ENCODE peak calls at places on chromosomes 2 and 18, in ten cellular contexts. W, M, R, N, H, Y, Q, A, L and B are unnamed samples.

GRCh38 chr2:29046321-29046720 is 28.0 kb downstream of the PCARE start:
- DNase-seq in W (no peak), M (no peak), R (no peak), N (no peak), H (no peak), Y (no peak), Q (no peak), A (no peak), L (no peak), B (no peak)

GRCh38 chr18:12656671-12657047 is 1.2 kb downstream of the SPIRE1 start:
- DNase-seq in W (no peak), M (peak), R (peak), N (peak), H (no peak), Y (no peak), Q (no peak), A (no peak), L (no peak), B (no peak)

GRCh38 chr2:101806123-101806522 is 108.6 kb downstream of the MAP4K4 start:
- DNase-seq in W (no peak), M (peak), R (no peak), N (peak), H (no peak), Y (no peak), Q (peak), A (peak), L (no peak), B (peak)

GRCh38 chr2:118875298-118875697 is 27.9 kb upstream of the EN1 start:
- DNase-seq in W (no peak), M (no peak), R (no peak), N (no peak), H (no peak), Y (no peak), Q (no peak), A (no peak), L (no peak), B (no peak)

GRCh38 chr2:161090401-161090800 is 69.8 kb upstream of the TANK start:
- DNase-seq in W (peak), M (peak), R (no peak), N (peak), H (peak), Y (peak), Q (no peak), A (no peak), L (no peak), B (no peak)

GRCh38 chr2:3605013-3605961 is 10.4 kb downstream of the COLEC11 start:
- DNase-seq in W (no peak), M (no peak), R (peak), N (no peak), H (peak), Y (no peak), Q (no peak), A (peak), L (no peak), B (no peak)

GRCh38 chr2:37100054-37100453 is 15.7 kb downstream of the GPATCH11 start:
- DNase-seq in W (no peak), M (no peak), R (no peak), N (no peak), H (no peak), Y (no peak), Q (no peak), A (no peak), L (no peak), B (no peak)

GRCh38 chr2:168246483-168247340 is 683 bp downstream of the STK39 start:
- DNase-seq in W (peak), M (peak), R (peak), N (peak), H (peak), Y (peak), Q (no peak), A (peak), L (peak), B (peak)

GRCh38 chr2:1572638-1573037 is 159.4 kb downstream of the TPO start:
- DNase-seq in W (peak), M (peak), R (no peak), N (peak), H (no peak), Y (no peak), Q (no peak), A (no peak), L (no peak), B (no peak)

GRCh38 chr2:45138904-45139303 is 129.7 kb upstream of the SIX2 start:
- DNase-seq in W (no peak), M (no peak), R (no peak), N (no peak), H (no peak), Y (no peak), Q (no peak), A (no peak), L (no peak), B (no peak)

GRCh38 chr2:84888401-84889276 is 7.8 kb upstream of the TRABD2A start:
- DNase-seq in W (peak), M (peak), R (peak), N (peak), H (peak), Y (peak), Q (no peak), A (peak), L (no peak), B (peak)

GRCh38 chr2:166831930-166832329 is 56.4 kb upstream of the XIRP2 start:
- DNase-seq in W (no peak), M (peak), R (no peak), N (peak), H (no peak), Y (no peak), Q (no peak), A (no peak), L (no peak), B (no peak)

GRCh38 chr2:67599561-67599960 is 202.4 kb downstream of the ETAA1 start:
- DNase-seq in W (no peak), M (no peak), R (no peak), N (peak), H (no peak), Y (no peak), Q (no peak), A (no peak), L (no peak), B (no peak)

GRCh38 chr2:16553222-16553621 is 112.4 kb downstream of the CYRIA start:
- DNase-seq in W (peak), M (peak), R (no peak), N (peak), H (no peak), Y (no peak), Q (peak), A (peak), L (no peak), B (no peak)

GRCh38 chr2:219736196-219736595 is 108.8 kb downstream of the SLC4A3 start:
- DNase-seq in W (peak), M (peak), R (peak), N (peak), H (no peak), Y (no peak), Q (no peak), A (peak), L (no peak), B (no peak)

GRCh38 chr2:178309541-178309940 is 115.2 kb downstream of the OSBPL6 start:
- DNase-seq in W (no peak), M (no peak), R (no peak), N (peak), H (no peak), Y (no peak), Q (no peak), A (no peak), L (no peak), B (no peak)

GRCh38 chr18:3062798-3063563 is 50.0 kb upstream of the LPIN2 start:
- DNase-seq in W (peak), M (peak), R (peak), N (peak), H (peak), Y (peak), Q (no peak), A (peak), L (peak), B (peak)

GRCh38 chr18:35949090-35949489 is 23.4 kb upstream of the RMP24 start:
- DNase-seq in W (no peak), M (no peak), R (no peak), N (no peak), H (no peak), Y (no peak), Q (no peak), A (no peak), L (no peak), B (no peak)

GRCh38 chr2:239039479-239039861 is 191.6 kb downstream of the TWIST2 start:
- DNase-seq in W (no peak), M (no peak), R (no peak), N (no peak), H (no peak), Y (no peak), Q (no peak), A (no peak), L (no peak), B (no peak)

GRCh38 chr2:62187246-62187645 is 8.7 kb upstream of the B3GNT2 start:
- DNase-seq in W (peak), M (no peak), R (no peak), N (no peak), H (no peak), Y (no peak), Q (no peak), A (no peak), L (no peak), B (no peak)

GRCh38 chr18:3119401-3120323 is 100.1 kb downstream of the MYOM1 start:
- DNase-seq in W (peak), M (no peak), R (no peak), N (no peak), H (no peak), Y (no peak), Q (no peak), A (peak), L (no peak), B (no peak)

GRCh38 chr2:61658841-61659780 is 121.0 kb upstream of the XPO1 start:
- DNase-seq in W (peak), M (peak), R (peak), N (peak), H (no peak), Y (no peak), Q (no peak), A (peak), L (no peak), B (no peak)

GRCh38 chr2:172052000-172052983 is 33.0 kb upstream of the DLX1 start:
- DNase-seq in W (no peak), M (peak), R (peak), N (peak), H (no peak), Y (no peak), Q (no peak), A (no peak), L (no peak), B (no peak)

GRCh38 chr2:43133708-43134570 is 92.5 kb downstream of the ZFP36L2 start:
- DNase-seq in W (peak), M (no peak), R (peak), N (no peak), H (peak), Y (peak), Q (no peak), A (peak), L (no peak), B (peak)

GRCh38 chr2:69931832-69932595 is 17.1 kb downstream of the MXD1 start:
- DNase-seq in W (no peak), M (no peak), R (no peak), N (no peak), H (no peak), Y (no peak), Q (no peak), A (peak), L (no peak), B (no peak)

GRCh38 chr2:230134496-230135073 is 65.9 kb upstream of the SLC16A14 start:
- DNase-seq in W (no peak), M (peak), R (no peak), N (peak), H (no peak), Y (no peak), Q (no peak), A (peak), L (no peak), B (no peak)

GRCh38 chr2:27885656-27886055 is 4.5 kb downstream of the RBKS start:
- DNase-seq in W (no peak), M (peak), R (no peak), N (no peak), H (no peak), Y (no peak), Q (no peak), A (no peak), L (no peak), B (no peak)

GRCh38 chr2:3780477-3781402 is 77.4 kb downstream of the DCDC2C start:
- DNase-seq in W (peak), M (peak), R (peak), N (peak), H (peak), Y (no peak), Q (no peak), A (peak), L (no peak), B (no peak)

DNA sequence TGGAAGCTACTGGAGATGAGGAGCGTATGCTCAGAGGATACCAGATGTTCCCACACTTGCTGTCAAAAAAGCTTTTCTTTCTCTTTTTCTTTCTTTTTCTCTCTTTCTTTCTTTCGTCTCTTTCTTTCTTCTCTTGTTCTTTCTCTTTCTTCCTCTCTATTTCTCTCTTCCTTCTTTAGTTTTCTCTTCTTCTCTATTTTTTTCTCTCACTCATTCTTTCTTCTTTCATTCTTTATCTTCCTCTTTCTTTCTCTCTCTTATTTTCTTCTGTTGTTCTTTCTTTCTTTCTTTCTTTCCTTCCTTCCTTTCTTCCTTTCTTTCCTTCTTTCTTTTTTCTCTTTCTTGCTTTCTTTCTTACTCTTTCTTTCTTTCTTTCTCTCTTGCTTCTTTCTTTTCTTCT is 457.6 kb downstream of the CMPK2 start:
- DNase-seq in W (no peak), M (no peak), R (no peak), N (no peak), H (no peak), Y (no peak), Q (no peak), A (no peak), L (no peak), B (no peak)
- TF ChIP-seq CTCF in W (no peak), M (no peak), R (no peak), N (no peak), H (peak), Y (no peak), Q (no peak), A (no peak), L (no peak), B (no peak)

GRCh38 chr2:8643996-8644356 is 37.9 kb upstream of the ID2 start:
- DNase-seq in W (no peak), M (no peak), R (no peak), N (no peak), H (no peak), Y (no peak), Q (no peak), A (no peak), L (no peak), B (no peak)

GRCh38 chr2:8645176-8645831 is 36.6 kb upstream of the ID2 start:
- DNase-seq in W (no peak), M (no peak), R (no peak), N (no peak), H (no peak), Y (no peak), Q (no peak), A (no peak), L (no peak), B (no peak)

GRCh38 chr2:8642332-8643078 is 39.4 kb upstream of the ID2 start:
- DNase-seq in W (no peak), M (no peak), R (no peak), N (no peak), H (no peak), Y (no peak), Q (no peak), A (no peak), L (no peak), B (no peak)

GRCh38 chr2:8643238-8643995 is 38.4 kb upstream of the ID2 start:
- DNase-seq in W (no peak), M (no peak), R (no peak), N (no peak), H (no peak), Y (no peak), Q (no peak), A (no peak), L (no peak), B (no peak)

GRCh38 chr2:8644605-8645175 is 37.2 kb upstream of the ID2 start:
- DNase-seq in W (peak), M (peak), R (no peak), N (no peak), H (no peak), Y (peak), Q (no peak), A (peak), L (no peak), B (no peak)
- TF ChIP-seq CTCF in W (no peak), M (no peak), R (no peak), N (no peak), H (no peak), Y (peak), Q (no peak), A (peak), L (no peak), B (no peak)

GRCh38 chr2:129396980-129397599 is 582.4 kb upstream of the RAB6C start:
- DNase-seq in W (peak), M (peak), R (peak), N (no peak), H (no peak), Y (no peak), Q (peak), A (peak), L (no peak), B (no peak)
- TF ChIP-seq CTCF in W (peak), M (peak), R (peak), N (peak), H (no peak), Y (peak), Q (peak), A (peak), L (peak), B (no peak)

DNA sequence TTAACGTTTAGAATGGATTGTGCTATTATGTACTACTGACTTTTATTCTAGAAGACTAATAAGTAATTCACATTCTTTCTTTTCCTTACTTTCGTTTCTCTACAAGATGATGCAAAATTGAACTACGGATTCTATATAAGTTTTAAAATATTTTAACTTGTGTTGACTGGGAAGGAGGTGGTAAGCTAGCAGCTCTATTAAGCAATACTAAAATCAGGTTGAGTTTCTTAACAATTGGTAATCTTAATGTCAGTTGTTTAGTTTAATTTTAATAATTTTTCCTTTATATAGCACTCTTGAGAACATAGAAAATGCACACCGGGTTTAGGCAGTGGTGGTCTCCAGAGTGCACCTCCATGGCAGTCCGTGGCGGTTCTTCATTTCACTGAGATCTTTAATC is 215.2 kb downstream of the MCFD2 start:
- DNase-seq in W (no peak), M (no peak), R (no peak), N (no peak), H (no peak), Y (no peak), Q (no peak), A (no peak), L (no peak), B (no peak)
- TF ChIP-seq CTCF in W (no peak), M (no peak), R (no peak), N (no peak), H (no peak), Y (no peak), Q (no peak), A (no peak), L (no peak), B (no peak)

DNA sequence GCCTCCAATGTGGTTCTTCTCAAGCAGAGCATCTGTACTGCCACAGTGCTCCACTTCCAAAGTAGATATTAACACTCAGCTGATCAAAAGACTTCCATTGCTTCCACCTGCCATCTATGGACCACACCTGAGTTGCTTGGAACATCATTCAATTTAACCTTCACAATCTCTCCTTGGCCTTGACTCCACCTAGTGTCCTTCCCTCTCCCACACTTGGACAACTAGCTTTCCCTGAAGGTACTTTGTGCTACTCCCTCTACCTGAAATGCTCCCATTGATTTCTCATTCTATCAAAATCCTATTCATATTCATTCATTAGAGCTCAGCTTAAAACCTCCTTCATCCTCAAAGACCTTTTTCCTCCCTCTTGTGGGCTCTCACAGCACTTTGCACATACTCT is 48.7 kb downstream of the SOWAHC start:
- DNase-seq in W (no peak), M (no peak), R (no peak), N (no peak), H (no peak), Y (no peak), Q (no peak), A (no peak), L (no peak), B (no peak)
- TF ChIP-seq CTCF in W (no peak), M (peak), R (no peak), N (no peak), H (no peak), Y (peak), Q (no peak), A (no peak), L (no peak), B (no peak)